ENCODE peak calls at places on chromosomes 13 and 19, in six cellular contexts. S is neuronal stem cell, R is H54, B is hypothalamus, L is fibroblast of lung, E is endothelial cell of umbilical vein. W is an unnamed sample.

GRCh38 chr19:44955500-44956439 is 590 bp downstream of the CLPTM1 start:
- DNase-seq in S (no peak), R (no peak), B (no peak), L (no peak), E (peak; percentile 7), W (no peak)

GRCh38 chr19:27844261-27844660 is 1368.7 kb downstream of the UQCRFS1 start:
- DNase-seq in S (no peak), R (no peak), B (no peak), L (no peak), E (no peak), W (no peak)

GRCh38 chr19:41225238-41226052 is 6.4 kb downstream of the AXL start:
- DNase-seq in S (no peak), R (peak; percentile 92), B (no peak), L (peak; percentile 99), E (peak; percentile 90), W (no peak)

GRCh38 chr19:29805026-29805925 is 6.5 kb upstream of the CCNE1 start:
- DNase-seq in S (no peak), R (peak; percentile 87), B (no peak), L (no peak), E (no peak), W (no peak)

GRCh38 chr13:93283255-93283654 is 56.6 kb downstream of the GPC6 start:
- DNase-seq in S (no peak), R (no peak), B (no peak), L (no peak), E (no peak), W (no peak)

GRCh38 chr13:102872131-102872530 is 26.3 kb downstream of the ERCC5 start:
- DNase-seq in S (no peak), R (no peak), B (no peak), L (no peak), E (no peak), W (no peak)

GRCh38 chr19:23145617-23146415 is 29.0 kb downstream of the ZNF730 start:
- DNase-seq in S (no peak), R (no peak), B (no peak), L (no peak), E (no peak), W (no peak)

GRCh38 chr19:3655402-3656072 is 28.9 kb upstream of the CACTIN start:
- DNase-seq in S (no peak), R (peak; percentile 100), B (no peak), L (peak; percentile 95), E (peak; percentile 41), W (no peak)

GRCh38 chr19:7377196-7377595 is 28.5 kb downstream of the ARHGEF18 start:
- DNase-seq in S (no peak), R (no peak), B (no peak), L (no peak), E (no peak), W (no peak)

GRCh38 chr13:39773833-39774232 is 118.4 kb downstream of the COG6 start:
- DNase-seq in S (no peak), R (no peak), B (no peak), L (peak; percentile 17), E (peak; percentile 56), W (no peak)

GRCh38 chr13:111232191-111232590 is 88.3 kb upstream of the TEX29 start:
- DNase-seq in S (no peak), R (no peak), B (no peak), L (no peak), E (no peak), W (no peak)

W was measured in iPS DF 19.7.